ENCODE peak calls at places on chromosome 6, in ten cellular contexts. A, B, T, C, Y, U, W, X, F and M are unnamed samples.

GRCh38 chr6:82959385-82959941 is 106.2 kb downstream of the UBE3D start:
- DNase-seq in X (no peak), A (no peak), B (no peak), C (no peak), T (no peak), W (no peak), U (no peak), F (no peak), Y (peak), M (no peak)

GRCh38 chr6:46015119-46015968 is at the start of gene CLIC5:
- DNase-seq in U (peak), B (peak), X (peak), Y (no peak), W (peak), F (peak), T (no peak), A (peak), C (peak), M (no peak)

GRCh38 chr6:8080338-8081151 is 16.4 kb upstream of the BLOC1S5 start:
- DNase-seq in B (no peak), C (no peak), X (no peak), T (no peak), U (no peak), F (no peak), Y (no peak), W (no peak), A (no peak), M (no peak)

GRCh38 chr6:156685823-156686428 is 91.3 kb upstream of the ARID1B start:
- DNase-seq in W (no peak), X (no peak), A (no peak), U (no peak), T (no peak), B (no peak), Y (no peak), C (no peak), F (no peak), M (no peak)

GRCh38 chr6:73637404-73637803 is 16.4 kb downstream of the SLC17A5 start:
- DNase-seq in Y (no peak), C (no peak), T (no peak), F (no peak), U (no peak), W (no peak), B (no peak), X (no peak), A (no peak), M (no peak)

GRCh38 chr6:26543953-26544352 is 5.8 kb downstream of the HMGN4 start:
- DNase-seq in B (no peak), A (no peak), X (no peak), W (no peak), C (no peak), T (no peak), Y (no peak), F (no peak), U (no peak), M (no peak)

GRCh38 chr6:134534708-134535149 is 216.8 kb upstream of the SGK1 start:
- DNase-seq in U (no peak), W (no peak), C (no peak), B (no peak), A (no peak), Y (no peak), T (no peak), F (no peak), X (no peak), M (peak)

GRCh38 chr6:145214570-145214969 is 520.8 kb downstream of the EPM2A start:
- DNase-seq in T (no peak), W (no peak), X (peak), B (no peak), U (no peak), Y (peak), F (no peak), C (peak), A (no peak), M (no peak)

GRCh38 chr6:81938014-81938761 is 185.7 kb upstream of the TENT5A start:
- DNase-seq in T (no peak), X (no peak), B (no peak), U (no peak), W (no peak), A (no peak), C (no peak), Y (peak), F (no peak), M (no peak)

GRCh38 chr6:27545271-27546046 is 72.6 kb upstream of the ZNF184 start:
- DNase-seq in B (no peak), T (no peak), U (no peak), W (no peak), Y (no peak), C (peak), F (no peak), A (no peak), X (peak), M (no peak)

GRCh38 chr6:112038268-112038667 is 15.6 kb upstream of the CCN6 start:
- DNase-seq in B (no peak), T (no peak), X (no peak), Y (no peak), C (no peak), F (no peak), W (no peak), A (no peak), U (no peak), M (no peak)

GRCh38 chr6:15399651-15400470 is 154.0 kb downstream of the JARID2 start:
- DNase-seq in X (no peak), Y (peak), T (no peak), C (peak), U (peak), F (peak), W (peak), B (no peak), A (peak), M (no peak)

GRCh38 chr6:49462927-49463611 is at the start of the genes CENPQ and MMUT:
- DNase-seq in Y (peak), F (peak), C (peak), U (peak), A (peak), T (peak), B (peak), X (peak), W (peak), M (peak)

GRCh38 chr6:138424004-138424904 is 20.2 kb downstream of the HEBP2 start:
- DNase-seq in F (no peak), Y (no peak), C (no peak), X (no peak), U (no peak), B (no peak), W (no peak), A (no peak), T (no peak), M (no peak)

GRCh38 chr6:72260489-72260888 is 361.4 kb upstream of the KCNQ5 start:
- DNase-seq in Y (no peak), W (no peak), F (no peak), X (no peak), A (no peak), C (no peak), T (no peak), U (no peak), B (no peak), M (no peak)

GRCh38 chr6:15663057-15663638 is 320 bp upstream of the DTNBP1 start:
- DNase-seq in A (no peak), X (no peak), Y (no peak), W (no peak), U (no peak), T (peak), C (no peak), B (no peak), F (no peak), M (no peak)

GRCh38 chr6:41181566-41181965 is 18.6 kb upstream of the TREM2 start:
- DNase-seq in C (no peak), T (no peak), U (no peak), W (no peak), A (no peak), X (no peak), F (no peak), Y (no peak), B (no peak), M (no peak)

GRCh38 chr6:18242062-18242851 is 22.1 kb downstream of the DEK start:
- DNase-seq in B (no peak), C (no peak), X (no peak), F (no peak), T (no peak), Y (peak), W (no peak), A (no peak), U (no peak), M (no peak)

GRCh38 chr6:158161566-158162254 is 6.4 kb downstream of the SERAC1 start:
- DNase-seq in B (no peak), X (no peak), F (no peak), Y (no peak), U (no peak), T (no peak), A (no peak), W (peak), C (no peak), M (no peak)

GRCh38 chr6:99151634-99152344 is 197.7 kb downstream of the FAXC start:
- DNase-seq in W (peak), A (peak), U (no peak), F (no peak), X (peak), Y (no peak), T (no peak), C (peak), B (no peak), M (no peak)

GRCh38 chr6:158410784-158411183 is 98.5 kb downstream of the TULP4 start:
- DNase-seq in T (no peak), F (no peak), W (no peak), A (no peak), Y (no peak), C (no peak), X (no peak), B (no peak), U (no peak), M (no peak)

GRCh38 chr6:138426500-138427123 is 22.6 kb downstream of the HEBP2 start:
- DNase-seq in F (no peak), C (no peak), A (no peak), T (no peak), B (no peak), U (no peak), Y (no peak), X (no peak), W (no peak), M (no peak)

GRCh38 chr6:36594816-36595167 is 630 bp downstream of the SRSF3 start:
- DNase-seq in C (no peak), B (no peak), X (no peak), F (peak), W (no peak), T (no peak), U (peak), A (no peak), Y (no peak), M (no peak)

GRCh38 chr6:158170656-158171081 is 2.5 kb downstream of the GTF2H5 start:
- DNase-seq in F (no peak), A (no peak), U (no peak), W (no peak), Y (peak), B (no peak), C (no peak), X (no peak), T (no peak), M (no peak)

GRCh38 chr6:113856011-113856551 is 1.1 kb upstream of the MARCKS start:
- DNase-seq in W (peak), X (peak), C (peak), T (no peak), F (no peak), A (no peak), Y (no peak), B (no peak), U (no peak), M (no peak)

GRCh38 chr6:84618836-84619235 is 145.6 kb downstream of the TBX18 start:
- DNase-seq in W (no peak), U (no peak), F (no peak), T (no peak), B (no peak), A (no peak), C (peak), X (no peak), Y (peak), M (no peak)

GRCh38 chr6:34656378-34657036 is 40.1 kb downstream of the ILRUN start:
- DNase-seq in Y (peak), U (no peak), C (no peak), T (no peak), A (no peak), F (no peak), B (peak), X (peak), W (peak), M (no peak)

GRCh38 chr6:81487489-81487888 is 265.0 kb downstream of the TENT5A start:
- DNase-seq in Y (no peak), B (no peak), F (no peak), W (peak), X (no peak), C (no peak), U (peak), A (peak), T (no peak), M (no peak)

GRCh38 chr6:79168695-79168980 is 65.8 kb downstream of the HMGN3 start:
- DNase-seq in T (no peak), F (no peak), U (no peak), A (no peak), W (no peak), B (no peak), X (no peak), Y (peak), C (no peak), M (no peak)

GRCh38 chr6:66930559-66931290 is 1223.7 kb upstream of the EYS start:
- DNase-seq in T (no peak), B (no peak), C (no peak), A (no peak), W (no peak), U (no peak), F (no peak), X (no peak), Y (no peak), M (no peak)

GRCh38 chr6:159969204-159969912 is 476 bp downstream of the IGF2R start:
- DNase-seq in W (peak), B (peak), X (peak), A (peak), U (peak), F (peak), Y (no peak), T (no peak), C (peak), M (no peak)

GRCh38 chr6:147245693-147246092 is 41.5 kb downstream of the STXBP5 start:
- DNase-seq in F (no peak), X (no peak), T (no peak), Y (no peak), C (no peak), B (no peak), A (no peak), U (no peak), W (no peak), M (no peak)

GRCh38 chr6:28355743-28356665 is 6.3 kb downstream of the ZKSCAN3 start:
- DNase-seq in Y (peak), F (peak), B (peak), A (peak), X (peak), C (peak), T (peak), W (peak), U (peak), M (peak)

GRCh38 chr6:154370545-154370944 is 13.9 kb upstream of the IPCEF1 start:
- DNase-seq in Y (peak), A (no peak), B (no peak), X (no peak), U (no peak), T (no peak), F (no peak), W (peak), C (peak), M (no peak)
- TF ChIP-seq CTCF in Y (peak), A (peak), B (peak), X (peak), U (no peak), T (peak), F (no peak), W (peak), C (peak), M (peak)

GRCh38 chr6:4189249-4189648 is 53.9 kb upstream of the ECI2 start:
- DNase-seq in C (no peak), A (no peak), X (no peak), F (no peak), U (no peak), B (no peak), Y (no peak), T (no peak), W (no peak), M (no peak)
- TF ChIP-seq CTCF in C (no peak), A (no peak), X (no peak), F (no peak), U (no peak), B (no peak), Y (no peak), T (no peak), W (no peak), M (no peak)

DNA sequence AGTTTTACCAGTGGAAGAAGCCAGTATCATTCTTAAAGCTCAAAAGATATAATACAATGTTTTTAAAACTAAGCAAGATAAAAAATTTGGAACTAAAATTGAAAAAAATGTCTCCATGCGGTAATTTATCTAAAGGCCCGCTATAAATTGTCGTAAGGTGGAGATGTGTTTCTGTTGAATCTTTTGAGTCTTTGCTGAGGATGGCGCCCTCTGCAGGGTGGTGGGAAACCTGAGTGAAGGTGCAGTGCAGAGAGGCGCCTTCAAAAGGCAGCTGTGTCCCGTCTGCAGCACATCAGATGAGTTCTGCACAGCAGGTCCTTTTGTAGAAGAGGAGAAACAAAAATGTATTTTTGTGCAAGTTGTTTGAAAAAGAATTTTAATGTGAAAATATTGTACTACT is 29.4 kb upstream of the KIF25 start:
- DNase-seq in F (no peak), Y (no peak), T (no peak), B (no peak), W (peak), X (no peak), C (peak), U (no peak), A (no peak), M (no peak)
- TF ChIP-seq CTCF in F (no peak), Y (peak), T (no peak), B (no peak), W (peak), X (peak), C (peak), U (peak), A (peak), M (peak)

GRCh38 chr6:1667805-1668175 is 58.1 kb downstream of the FOXC1 start:
- DNase-seq in X (no peak), W (no peak), B (no peak), Y (no peak), A (no peak), F (no peak), C (no peak), T (no peak), U (no peak), M (no peak)

GRCh38 chr6:1669996-1670395 is 60.3 kb downstream of the FOXC1 start:
- DNase-seq in B (no peak), A (no peak), T (no peak), C (no peak), W (no peak), F (no peak), X (peak), U (no peak), Y (no peak), M (no peak)

GRCh38 chr6:1672379-1672778 is 62.7 kb downstream of the FOXC1 start:
- DNase-seq in Y (no peak), X (no peak), U (no peak), W (no peak), T (no peak), B (no peak), C (no peak), A (no peak), F (no peak), M (no peak)

GRCh38 chr6:1667012-1667804 is 57.5 kb downstream of the FOXC1 start:
- DNase-seq in T (no peak), X (no peak), Y (no peak), A (no peak), W (no peak), F (no peak), U (no peak), B (no peak), C (no peak), M (no peak)

DNA sequence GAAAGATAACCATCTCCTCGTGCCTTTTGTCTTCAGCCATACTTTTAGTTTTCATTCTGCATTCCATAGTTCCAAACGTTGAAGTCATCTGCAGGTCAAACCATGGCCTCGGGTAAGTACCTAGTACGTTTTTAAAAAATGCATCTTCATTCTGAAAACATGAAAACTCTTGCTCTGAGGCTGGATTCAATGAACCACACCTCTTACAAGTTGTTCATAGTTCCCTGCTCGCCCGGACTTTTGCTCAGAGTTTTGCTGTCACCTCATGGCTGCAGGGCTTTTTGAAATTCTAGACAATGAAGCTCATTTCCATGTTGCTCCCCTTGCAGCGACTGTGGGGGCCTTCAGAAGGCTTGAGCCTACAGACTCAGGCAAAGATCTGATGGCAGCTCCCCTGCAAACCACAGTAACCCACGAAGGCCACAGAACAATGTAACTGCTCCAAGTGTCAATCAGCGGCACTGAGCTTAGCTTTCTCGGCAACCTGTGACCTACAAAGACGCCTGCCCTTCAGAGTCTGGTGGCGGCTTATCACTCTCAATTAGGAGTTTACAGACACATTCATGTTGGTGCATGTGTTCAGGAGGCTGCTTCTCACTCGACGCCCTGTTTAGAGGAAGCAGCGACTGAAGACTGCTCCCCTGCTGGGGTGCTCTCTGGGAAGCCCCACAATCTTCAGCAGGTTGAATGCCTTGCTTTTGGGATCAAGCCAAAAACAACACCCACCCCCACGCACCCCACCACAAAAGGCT is 61.2 kb downstream of the FOXC1 start:
- DNase-seq in X (no peak), B (no peak), W (no peak), T (no peak), Y (no peak), U (no peak), F (no peak), A (no peak), C (peak), M (no peak)
- TF ChIP-seq CTCF in X (no peak), B (no peak), W (no peak), T (no peak), Y (no peak), U (no peak), F (no peak), A (no peak), C (no peak), M (no peak)

GRCh38 chr6:3001773-3002293 is 2.1 kb downstream of the NQO2 start:
- DNase-seq in X (no peak), C (peak), B (no peak), W (no peak), F (no peak), A (no peak), Y (no peak), U (no peak), T (no peak), M (peak)
- TF ChIP-seq CTCF in X (peak), C (peak), B (peak), W (peak), F (no peak), A (peak), Y (peak), U (peak), T (peak), M (peak)

GRCh38 chr6:51494342-51494741 is 593.1 kb downstream of the PKHD1 start:
- DNase-seq in T (no peak), U (no peak), B (no peak), Y (no peak), W (no peak), X (no peak), A (no peak), F (no peak), C (no peak), M (no peak)
- TF ChIP-seq CTCF in T (no peak), U (no peak), B (no peak), Y (no peak), W (no peak), X (peak), A (no peak), F (no peak), C (no peak), M (no peak)